ENCODE peak calls at places on chromosomes 13 and 19, in seven cellular contexts. Y is A549, K is cardiac fibroblast, P is fibroblast of the aortic adventitia, W is cardiac muscle cell, L is lower lobe of right lung, E is psoas muscle. V is an unnamed sample.

GRCh38 chr13:83992566-83993358 is 110.5 kb upstream of the SLITRK1 start:
- DNase-seq in Y (no peak), K (no peak), P (no peak), W (no peak), L (no peak), E (no peak), V (no peak)

GRCh38 chr13:95239293-95239692 is 62.0 kb downstream of the ABCC4 start:
- DNase-seq in Y (no peak), K (no peak), P (peak; percentile 8), W (no peak), L (no peak), E (no peak), V (peak; percentile 93)

GRCh38 chr13:30796833-30797601 is 61.7 kb downstream of the ALOX5AP start:
- DNase-seq in Y (no peak), K (peak; percentile 18), P (peak; percentile 33), W (peak; percentile 48), L (no peak), E (no peak), V (no peak)

GRCh38 chr19:28727133-28727834 is 485.7 kb downstream of the UQCRFS1 start:
- DNase-seq in Y (no peak), K (peak; percentile 27), P (peak; percentile 22), W (peak; percentile 61), L (no peak), E (no peak), V (no peak)

GRCh38 chr13:80235131-80235530 is 105.8 kb downstream of the SPRY2 start:
- DNase-seq in Y (no peak), K (no peak), P (no peak), W (peak; percentile 39), L (no peak), E (no peak), V (peak; percentile 45)

GRCh38 chr19:5218963-5219530 is 121.6 kb downstream of the PTPRS start:
- DNase-seq in Y (no peak), K (no peak), P (no peak), W (no peak), L (no peak), E (no peak), V (no peak)

GRCh38 chr19:16143399-16144215 is at the start of gene HSH2D:
- DNase-seq in Y (no peak), K (no peak), P (no peak), W (no peak), L (peak; percentile 94), E (peak; percentile 30), V (no peak)

GRCh38 chr13:28089065-28089464 is 11.3 kb downstream of the FLT3 start:
- DNase-seq in Y (no peak), K (no peak), P (no peak), W (no peak), L (no peak), E (no peak), V (no peak)

DNA sequence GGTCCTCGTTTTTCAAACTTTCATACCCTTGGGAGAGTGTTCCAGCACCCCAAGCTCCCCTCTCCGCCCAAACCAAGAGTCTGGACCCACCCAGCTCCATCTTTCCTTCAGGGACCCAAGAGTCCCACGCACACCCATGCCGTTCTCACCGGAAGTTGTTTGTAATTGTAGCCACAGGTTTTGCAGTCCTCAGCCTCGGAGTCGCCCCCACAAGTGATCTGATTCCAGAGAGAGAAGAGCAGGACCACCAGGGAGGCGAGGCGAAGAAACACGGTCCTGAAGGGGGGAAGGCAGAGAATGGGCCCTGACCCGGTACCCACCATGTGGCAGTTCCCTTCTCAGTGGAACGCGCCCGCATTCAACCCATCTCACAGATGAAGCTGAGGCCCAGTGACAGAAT is 3.4 kb upstream of the LENG1 start:
- DNase-seq in Y (no peak), K (no peak), P (no peak), W (no peak), L (no peak), E (no peak), V (no peak)
- H3K4me3 ChIP-seq in Y (peak overlapping the region; percentile 49), K (no peak overlapping the region), P (no peak overlapping the region), W (no peak overlapping the region), L (peak overlapping the region; percentile 54), E (peak overlapping the region; percentile 55), V (peak overlapping the region; percentile 69)

DNA sequence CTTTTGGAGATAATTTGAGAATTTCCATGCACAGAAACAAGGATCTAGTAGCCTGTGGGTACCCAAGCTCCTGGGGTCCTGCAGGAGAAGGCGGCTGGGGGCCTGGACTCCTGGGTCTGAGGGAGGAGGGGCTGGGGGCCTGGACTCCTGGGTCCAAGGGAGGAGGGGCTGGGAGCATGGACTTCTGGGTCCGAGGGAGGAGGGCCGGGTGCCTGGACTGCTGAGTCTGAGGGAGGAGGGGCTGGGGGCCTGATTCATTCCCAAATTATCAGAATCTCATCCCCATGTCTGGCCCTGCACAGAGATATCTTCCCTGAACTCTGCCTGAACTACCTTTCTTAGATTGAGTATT is 520 bp upstream of the RDH13 start:
- DNase-seq in Y (no peak), K (no peak), P (no peak), W (no peak), L (no peak), E (no peak), V (no peak)
- H3K4me3 ChIP-seq in Y (no peak overlapping the region), K (no peak overlapping the region), P (peak overlapping the region; percentile 60), W (peak overlapping the region; percentile 55), L (peak overlapping the region; percentile 89), E (peak overlapping the region; percentile 96), V (peak overlapping the region; percentile 32)

DNA sequence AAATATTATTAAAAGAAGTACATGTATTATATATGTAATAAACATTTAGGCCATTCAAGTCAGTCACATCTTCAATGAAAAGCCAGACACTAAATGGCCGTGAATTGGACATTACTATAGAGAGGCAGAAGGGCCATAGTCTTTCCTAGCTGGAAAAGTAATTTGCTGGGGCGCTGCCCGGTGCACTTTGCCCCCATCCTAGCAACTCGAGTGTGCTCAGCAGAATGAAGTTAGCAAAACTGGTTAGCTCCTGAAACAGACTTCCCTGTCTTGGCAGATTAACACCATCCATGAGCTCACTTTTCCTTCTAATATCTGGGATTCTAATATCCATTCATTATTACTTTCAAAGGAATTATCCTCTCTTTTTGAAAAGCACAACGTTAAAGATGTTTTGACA is 2.8 kb upstream of the SPRYD7 start:
- DNase-seq in Y (no peak), K (no peak), P (no peak), W (no peak), L (no peak), E (no peak), V (no peak)
- H3K4me3 ChIP-seq in Y (no peak overlapping the region), K (no peak overlapping the region), P (no peak overlapping the region), W (no peak overlapping the region), L (no peak overlapping the region), E (no peak overlapping the region), V (no peak overlapping the region)

GRCh38 chr19:42497492-42498226 is 30.6 kb downstream of the CEACAM1 start:
- DNase-seq in Y (peak; percentile 73), K (no peak), P (no peak), W (no peak), L (no peak), E (no peak), V (no peak)
- H3K4me3 ChIP-seq in Y (no peak overlapping the region), K (no peak overlapping the region), P (no peak overlapping the region), W (no peak overlapping the region), L (no peak overlapping the region), E (no peak overlapping the region), V (no peak overlapping the region)

DNA sequence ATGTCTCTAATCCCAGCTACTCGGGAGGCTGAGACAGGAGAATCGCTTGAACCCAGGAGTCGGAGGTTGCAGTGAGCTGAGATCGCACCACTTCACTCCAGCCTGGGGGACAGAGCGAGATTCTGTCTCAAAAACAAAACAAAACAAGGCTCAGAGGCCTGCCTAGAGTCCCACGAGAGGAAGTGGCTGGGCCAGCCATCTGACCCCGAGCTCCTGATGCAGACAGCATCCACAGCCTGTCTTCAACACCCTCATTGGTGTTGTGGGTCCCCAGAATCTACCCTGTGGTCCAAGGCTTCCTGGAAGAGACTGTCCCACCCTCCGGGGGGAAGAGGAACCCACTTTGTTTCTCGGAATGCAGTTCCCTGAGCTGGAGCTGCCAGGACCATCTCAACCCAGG is 24.7 kb downstream of the RFX1 start:
- DNase-seq in Y (no peak), K (no peak), P (no peak), W (no peak), L (no peak), E (no peak), V (no peak)
- H3K4me3 ChIP-seq in Y (no peak overlapping the region), K (no peak overlapping the region), P (no peak overlapping the region), W (no peak overlapping the region), L (no peak overlapping the region), E (no peak overlapping the region), V (no peak overlapping the region)

V was measured in fibroblast of villous mesenchyme.